ENCODE peak calls at places on chromosome 21, in four cellular contexts. D is H1, A is HepG2, V is GM12878. I is an unnamed sample. For H3K36me3, the result is how much of the 10 kb centered on the place peaks cover.

GRCh38 chr21:16211339-16212303 is 481.8 kb downstream of the USP25 start:
- DNase-seq in D (no peak), A (no peak), V (no peak), I (no peak)

GRCh38 chr21:37374026-37374425 is 7.5 kb downstream of the DYRK1A start:
- DNase-seq in D (no peak), A (no peak), V (no peak), I (no peak)

GRCh38 chr21:27804515-27804914 is 837.6 kb upstream of the ADAMTS5 start:
- DNase-seq in D (no peak), A (no peak), V (no peak), I (no peak)

GRCh38 chr21:28089599-28090421 is 902.9 kb downstream of the LTN1 start:
- DNase-seq in D (no peak), A (no peak), V (no peak), I (no peak)

GRCh38 chr21:40284481-40284880 is 417.2 kb downstream of the PCP4 start:
- DNase-seq in D (no peak), A (no peak), V (no peak), I (no peak)

GRCh38 chr21:15121655-15122120 is 56.9 kb upstream of the NRIP1 start:
- DNase-seq in D (no peak), A (peak), V (no peak), I (peak)

GRCh38 chr21:15210235-15210678 is 145.5 kb upstream of the NRIP1 start:
- DNase-seq in D (no peak), A (peak), V (no peak), I (no peak)

GRCh38 chr21:34743831-34744230 is 75.0 kb downstream of the CLIC6 start:
- DNase-seq in D (no peak), A (no peak), V (no peak), I (no peak)

GRCh38 chr21:28627691-28628090 is 365.0 kb downstream of the LTN1 start:
- DNase-seq in D (no peak), A (no peak), V (no peak), I (no peak)

GRCh38 chr21:41877901-41878830 is 978 bp downstream of the PRDM15 start:
- DNase-seq in D (no peak), A (no peak), V (no peak), I (no peak)
- TF ChIP-seq SUZ12 in D (no peak), A (no peak), V (no peak), I (no peak)

DNA sequence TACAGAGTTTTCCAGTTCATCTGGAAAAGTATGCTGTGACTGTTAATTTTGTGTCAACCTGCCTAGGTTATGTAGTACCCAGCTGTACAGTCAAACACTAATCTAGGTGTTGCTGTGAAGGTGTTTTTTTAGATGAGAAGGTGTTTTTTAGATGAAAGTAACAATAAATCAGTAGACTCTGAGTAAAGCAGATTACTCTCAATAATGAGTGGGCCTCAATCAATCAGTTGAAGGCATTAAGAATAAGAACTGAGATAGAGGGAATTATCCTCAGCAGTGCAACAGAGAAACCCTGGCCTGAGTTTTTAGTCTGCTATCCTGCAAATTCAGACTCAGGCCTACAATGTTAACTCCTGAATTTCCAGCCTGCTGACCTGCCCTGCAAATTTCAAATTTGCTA is 33.5 kb downstream of the SCAF4 start:
- DNase-seq in D (no peak), A (no peak), V (no peak), I (no peak)
- H3K36me3 ChIP-seq in D (half or more), A (half or more), V (under half), I (half or more)

DNA sequence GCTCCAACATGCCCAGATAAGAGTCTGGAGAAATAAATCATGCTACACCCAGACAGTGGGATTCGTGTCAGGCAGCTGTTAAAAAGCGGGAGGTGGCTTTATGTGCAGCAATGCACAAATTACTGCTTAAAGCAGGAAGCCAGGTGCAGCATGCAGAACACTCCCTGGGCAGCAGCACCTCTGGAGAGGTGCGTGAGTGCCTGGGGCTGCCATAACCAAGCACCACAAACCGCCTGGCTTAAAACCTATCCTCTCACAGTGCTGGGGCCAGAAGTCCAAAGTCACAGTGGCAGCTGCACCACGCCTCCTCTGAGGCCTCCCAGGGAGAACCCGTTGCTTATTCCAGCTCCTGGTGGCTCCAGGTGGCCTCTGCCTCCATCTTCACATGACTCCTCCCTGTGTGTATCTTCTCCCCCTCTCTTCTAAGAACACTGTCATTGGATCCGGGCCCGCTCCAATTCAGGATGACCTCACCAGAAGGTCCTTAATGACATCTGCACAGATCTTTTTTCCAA is 115.6 kb downstream of the SIK1 start:
- DNase-seq in D (no peak), A (peak), V (no peak), I (no peak)
- TF ChIP-seq SUZ12 in D (no peak), A (no peak), V (no peak), I (no peak)

GRCh38 chr21:33286600-33287456 is 20.7 kb downstream of the IL10RB start:
- DNase-seq in D (no peak), A (peak), V (no peak), I (no peak)

GRCh38 chr21:33286076-33286475 is 19.9 kb downstream of the IL10RB start:
- DNase-seq in D (no peak), A (peak), V (no peak), I (no peak)

GRCh38 chr21:33291686-33292085 is 25.5 kb downstream of the IL10RB start:
- DNase-seq in D (no peak), A (no peak), V (no peak), I (no peak)

GRCh38 chr21:33290441-33290840 is 24.3 kb downstream of the IL10RB start:
- DNase-seq in D (no peak), A (no peak), V (no peak), I (no peak)

GRCh38 chr21:33289199-33289819 is 23.1 kb downstream of the IL10RB start:
- DNase-seq in D (no peak), A (no peak), V (no peak), I (peak)
- H3K36me3 ChIP-seq in D (under half), A (under half), V (under half), I (under half)

GRCh38 chr21:42532466-42533181 is 19.0 kb downstream of the SLC37A1 start:
- DNase-seq in D (no peak), A (no peak), V (no peak), I (no peak)

GRCh38 chr21:42534901-42535378 is 21.3 kb downstream of the SLC37A1 start:
- DNase-seq in D (no peak), A (no peak), V (peak), I (no peak)

GRCh38 chr21:42533306-42533962 is 19.8 kb downstream of the SLC37A1 start:
- DNase-seq in D (no peak), A (no peak), V (no peak), I (no peak)

GRCh38 chr21:42534361-42534900 is 20.8 kb downstream of the SLC37A1 start:
- DNase-seq in D (no peak), A (no peak), V (no peak), I (no peak)

GRCh38 chr21:42533963-42534355 is 20.3 kb downstream of the SLC37A1 start:
- DNase-seq in D (no peak), A (no peak), V (no peak), I (no peak)
- TF ChIP-seq SUZ12 in D (no peak), A (no peak), V (no peak), I (no peak)

GRCh38 chr21:41367598-41368360 is 6.0 kb downstream of the MX2 start:
- DNase-seq in D (no peak), A (no peak), V (peak), I (no peak)

GRCh38 chr21:41365377-41366107 is 3.7 kb downstream of the MX2 start:
- DNase-seq in D (no peak), A (no peak), V (no peak), I (no peak)

GRCh38 chr21:41368361-41369104 is 6.7 kb downstream of the MX2 start:
- DNase-seq in D (no peak), A (no peak), V (no peak), I (no peak)

GRCh38 chr21:41364308-41364707 is 2.5 kb downstream of the MX2 start:
- DNase-seq in D (no peak), A (no peak), V (no peak), I (no peak)

GRCh38 chr21:41366522-41367151 is 4.8 kb downstream of the MX2 start:
- DNase-seq in D (no peak), A (peak), V (peak), I (no peak)
- H3K36me3 ChIP-seq in D (under half), A (under half), V (under half), I (under half)

GRCh38 chr21:18443686-18444085 is 40.1 kb upstream of the TMPRSS15 start:
- DNase-seq in D (no peak), A (no peak), V (no peak), I (no peak)
- TF ChIP-seq SUZ12 in D (no peak), A (no peak), V (no peak), I (no peak)

GRCh38 chr21:33551664-33552063 is 8.8 kb downstream of the SON start:
- DNase-seq in D (no peak), A (no peak), V (no peak), I (no peak)
- H3K36me3 ChIP-seq in D (half or more), A (half or more), V (under half), I (half or more)

I was measured in NT2/D1.